ENCODE peak calls at places on chromosome 21, in four cellular contexts. One of them, this sample, is unnamed.

GRCh38 chr21:27636671-27637070 is 669.8 kb upstream of the ADAMTS5 start:
- DNase-seq in activated naive CD8-positive, alpha-beta T cell treated with anti-CD3 and anti-CD28 coated beads, Interleukin-2, amount 50 U/mL, for 24 hours: no peak
- DNase-seq in H4: no peak
- DNase-seq in ovary: no peak
- DNase-seq in this sample: no peak

GRCh38 chr21:27033467-27033866 is 66.6 kb upstream of the ADAMTS5 start:
- DNase-seq in activated naive CD8-positive, alpha-beta T cell treated with anti-CD3 and anti-CD28 coated beads, Interleukin-2, amount 50 U/mL, for 24 hours: no peak
- DNase-seq in ovary: no peak
- DNase-seq in H4: no peak
- DNase-seq in this sample: no peak

GRCh38 chr21:21851657-21852056 is 853.4 kb downstream of the NCAM2 start:
- DNase-seq in ovary: no peak
- DNase-seq in H4: no peak
- DNase-seq in activated naive CD8-positive, alpha-beta T cell treated with anti-CD3 and anti-CD28 coated beads, Interleukin-2, amount 50 U/mL, for 24 hours: no peak
- DNase-seq in this sample: no peak

GRCh38 chr21:44699502-44700001 is 2.6 kb downstream of the KRTAP10-12 start:
- DNase-seq in ovary: no peak
- DNase-seq in H4: no peak
- DNase-seq in activated naive CD8-positive, alpha-beta T cell treated with anti-CD3 and anti-CD28 coated beads, Interleukin-2, amount 50 U/mL, for 24 hours: no peak
- DNase-seq in this sample: no peak

GRCh38 chr21:46448108-46448507 is 10.6 kb upstream of the DIP2A start:
- DNase-seq in activated naive CD8-positive, alpha-beta T cell treated with anti-CD3 and anti-CD28 coated beads, Interleukin-2, amount 50 U/mL, for 24 hours: no peak
- DNase-seq in H4: no peak
- DNase-seq in ovary: no peak
- DNase-seq in this sample: no peak

GRCh38 chr21:17925900-17926299 is 106.7 kb upstream of the C21orf91 start:
- DNase-seq in H4: peak; percentile 28
- DNase-seq in activated naive CD8-positive, alpha-beta T cell treated with anti-CD3 and anti-CD28 coated beads, Interleukin-2, amount 50 U/mL, for 24 hours: no peak
- DNase-seq in ovary: no peak
- DNase-seq in this sample: no peak

GRCh38 chr21:34846601-34847112 is 177.9 kb downstream of the CLIC6 start:
- DNase-seq in ovary: no peak
- DNase-seq in activated naive CD8-positive, alpha-beta T cell treated with anti-CD3 and anti-CD28 coated beads, Interleukin-2, amount 50 U/mL, for 24 hours: no peak
- DNase-seq in H4: peak; percentile 89
- DNase-seq in this sample: no peak

GRCh38 chr21:44911384-44912157 is 9.1 kb downstream of the ITGB2 start:
- DNase-seq in ovary: no peak
- DNase-seq in activated naive CD8-positive, alpha-beta T cell treated with anti-CD3 and anti-CD28 coated beads, Interleukin-2, amount 50 U/mL, for 24 hours: peak; percentile 65
- DNase-seq in H4: peak; percentile 64
- DNase-seq in this sample: no peak

GRCh38 chr21:39807738-39808137 is 59.5 kb upstream of the PCP4 start:
- DNase-seq in activated naive CD8-positive, alpha-beta T cell treated with anti-CD3 and anti-CD28 coated beads, Interleukin-2, amount 50 U/mL, for 24 hours: no peak
- DNase-seq in ovary: no peak
- DNase-seq in H4: no peak
- DNase-seq in this sample: no peak

GRCh38 chr21:18000961-18001522 is 181.9 kb upstream of the C21orf91 start:
- DNase-seq in activated naive CD8-positive, alpha-beta T cell treated with anti-CD3 and anti-CD28 coated beads, Interleukin-2, amount 50 U/mL, for 24 hours: no peak
- DNase-seq in H4: no peak
- DNase-seq in ovary: no peak
- DNase-seq in this sample: no peak

GRCh38 chr21:27406297-27407009 is 439.6 kb upstream of the ADAMTS5 start:
- DNase-seq in ovary: no peak
- DNase-seq in activated naive CD8-positive, alpha-beta T cell treated with anti-CD3 and anti-CD28 coated beads, Interleukin-2, amount 50 U/mL, for 24 hours: no peak
- DNase-seq in H4: no peak
- DNase-seq in this sample: no peak

GRCh38 chr21:31931644-31932469 is 59.0 kb downstream of the HUNK start:
- DNase-seq in H4: no peak
- DNase-seq in ovary: no peak
- DNase-seq in activated naive CD8-positive, alpha-beta T cell treated with anti-CD3 and anti-CD28 coated beads, Interleukin-2, amount 50 U/mL, for 24 hours: no peak
- DNase-seq in this sample: no peak

GRCh38 chr21:36910581-36911307 is 55.7 kb downstream of the HLCS start:
- DNase-seq in activated naive CD8-positive, alpha-beta T cell treated with anti-CD3 and anti-CD28 coated beads, Interleukin-2, amount 50 U/mL, for 24 hours: no peak
- DNase-seq in H4: peak; percentile 86
- DNase-seq in ovary: no peak
- DNase-seq in this sample: no peak

GRCh38 chr21:43585514-43585913 is 73.8 kb downstream of the HSF2BP start:
- DNase-seq in activated naive CD8-positive, alpha-beta T cell treated with anti-CD3 and anti-CD28 coated beads, Interleukin-2, amount 50 U/mL, for 24 hours: no peak
- DNase-seq in H4: no peak
- DNase-seq in ovary: no peak
- DNase-seq in this sample: no peak

GRCh38 chr21:46325073-46325912 is 1.3 kb downstream of the PCNT start:
- DNase-seq in H4: peak; percentile 56
- DNase-seq in ovary: peak; percentile 41
- DNase-seq in activated naive CD8-positive, alpha-beta T cell treated with anti-CD3 and anti-CD28 coated beads, Interleukin-2, amount 50 U/mL, for 24 hours: peak; percentile 49
- DNase-seq in this sample: no peak

GRCh38 chr21:16013570-16013969 is 283.8 kb downstream of the USP25 start:
- DNase-seq in activated naive CD8-positive, alpha-beta T cell treated with anti-CD3 and anti-CD28 coated beads, Interleukin-2, amount 50 U/mL, for 24 hours: no peak
- DNase-seq in ovary: no peak
- DNase-seq in H4: no peak
- DNase-seq in this sample: no peak

GRCh38 chr21:45306832-45307571 is 19.3 kb upstream of the POFUT2 start:
- DNase-seq in ovary: peak; percentile 94
- DNase-seq in activated naive CD8-positive, alpha-beta T cell treated with anti-CD3 and anti-CD28 coated beads, Interleukin-2, amount 50 U/mL, for 24 hours: no peak
- DNase-seq in H4: no peak
- DNase-seq in this sample: no peak

GRCh38 chr21:43707462-43707861 is 11.5 kb upstream of the PDXK start:
- DNase-seq in H4: no peak
- DNase-seq in activated naive CD8-positive, alpha-beta T cell treated with anti-CD3 and anti-CD28 coated beads, Interleukin-2, amount 50 U/mL, for 24 hours: no peak
- DNase-seq in ovary: no peak
- DNase-seq in this sample: no peak

GRCh38 chr21:46048926-46049889 is 48.7 kb upstream of the COL6A2 start:
- DNase-seq in ovary: peak; percentile 95
- DNase-seq in activated naive CD8-positive, alpha-beta T cell treated with anti-CD3 and anti-CD28 coated beads, Interleukin-2, amount 50 U/mL, for 24 hours: no peak
- DNase-seq in H4: peak; percentile 46
- DNase-seq in this sample: peak; percentile 33

GRCh38 chr21:27464643-27465042 is 497.8 kb upstream of the ADAMTS5 start:
- DNase-seq in H4: no peak
- DNase-seq in ovary: no peak
- DNase-seq in activated naive CD8-positive, alpha-beta T cell treated with anti-CD3 and anti-CD28 coated beads, Interleukin-2, amount 50 U/mL, for 24 hours: no peak
- DNase-seq in this sample: no peak

GRCh38 chr21:35994605-35995004 is 65.7 kb downstream of the SETD4 start:
- DNase-seq in H4: no peak
- DNase-seq in ovary: no peak
- DNase-seq in activated naive CD8-positive, alpha-beta T cell treated with anti-CD3 and anti-CD28 coated beads, Interleukin-2, amount 50 U/mL, for 24 hours: no peak
- DNase-seq in this sample: no peak

GRCh38 chr21:42512346-42513034 is 1.2 kb upstream of the SLC37A1 start:
- DNase-seq in ovary: no peak
- DNase-seq in H4: no peak
- DNase-seq in activated naive CD8-positive, alpha-beta T cell treated with anti-CD3 and anti-CD28 coated beads, Interleukin-2, amount 50 U/mL, for 24 hours: no peak
- DNase-seq in this sample: no peak

GRCh38 chr21:31343680-31344480 is at the start of gene TIAM1:
- DNase-seq in H4: peak; percentile 80
- DNase-seq in ovary: no peak
- DNase-seq in activated naive CD8-positive, alpha-beta T cell treated with anti-CD3 and anti-CD28 coated beads, Interleukin-2, amount 50 U/mL, for 24 hours: peak; percentile 42
- DNase-seq in this sample: no peak

GRCh38 chr21:31338892-31339368 is 5.1 kb downstream of the TIAM1 start:
- DNase-seq in ovary: no peak
- DNase-seq in activated naive CD8-positive, alpha-beta T cell treated with anti-CD3 and anti-CD28 coated beads, Interleukin-2, amount 50 U/mL, for 24 hours: no peak
- DNase-seq in H4: no peak
- DNase-seq in this sample: no peak

GRCh38 chr21:41979751-41980369 is 26.0 kb upstream of the C2CD2 start:
- DNase-seq in ovary: no peak
- DNase-seq in activated naive CD8-positive, alpha-beta T cell treated with anti-CD3 and anti-CD28 coated beads, Interleukin-2, amount 50 U/mL, for 24 hours: no peak
- DNase-seq in H4: no peak
- DNase-seq in this sample: no peak

GRCh38 chr21:26686278-26686677 is 113.2 kb upstream of the CYYR1 start:
- DNase-seq in ovary: no peak
- DNase-seq in H4: peak; percentile 84
- DNase-seq in activated naive CD8-positive, alpha-beta T cell treated with anti-CD3 and anti-CD28 coated beads, Interleukin-2, amount 50 U/mL, for 24 hours: peak; percentile 6
- DNase-seq in this sample: peak; percentile 38

GRCh38 chr21:14584357-14585095 is 38.4 kb upstream of the SAMSN1 start:
- DNase-seq in H4: no peak
- DNase-seq in ovary: no peak
- DNase-seq in activated naive CD8-positive, alpha-beta T cell treated with anti-CD3 and anti-CD28 coated beads, Interleukin-2, amount 50 U/mL, for 24 hours: no peak
- DNase-seq in this sample: no peak

This sample was measured in iPS DF 19.7.